ENCODE peak calls at places on chromosomes 2 and 18, in nine cellular contexts. One of them, this sample, is unnamed.

GRCh38 chr2:182890305-182890704 is 23.9 kb upstream of the FRZB start:
- DNase-seq in SK-N-SH: no peak
- DNase-seq in WERI-Rb-1: no peak
- DNase-seq in right lobe of liver: no peak
- DNase-seq in Calu3: no peak
- DNase-seq in endothelial cell of umbilical vein: no peak
- DNase-seq in dorsolateral prefrontal cortex: no peak
- DNase-seq in BE2C: no peak
- DNase-seq in IMR-90: no peak
- DNase-seq in this sample: no peak

GRCh38 chr2:176763871-176764404 is 448.7 kb upstream of the HNRNPA3 start:
- DNase-seq in SK-N-SH: no peak
- DNase-seq in WERI-Rb-1: peak; percentile 42
- DNase-seq in right lobe of liver: no peak
- DNase-seq in Calu3: no peak
- DNase-seq in endothelial cell of umbilical vein: no peak
- DNase-seq in dorsolateral prefrontal cortex: no peak
- DNase-seq in BE2C: no peak
- DNase-seq in IMR-90: no peak
- DNase-seq in this sample: no peak

GRCh38 chr2:236168110-236169067 is at the start of gene GBX2:
- DNase-seq in SK-N-SH: peak; percentile 91
- DNase-seq in WERI-Rb-1: peak; percentile 74
- DNase-seq in right lobe of liver: no peak
- DNase-seq in Calu3: peak; percentile 80
- DNase-seq in endothelial cell of umbilical vein: peak; percentile 92
- DNase-seq in dorsolateral prefrontal cortex: no peak
- DNase-seq in BE2C: peak; percentile 68
- DNase-seq in IMR-90: peak; percentile 17
- DNase-seq in this sample: peak; percentile 46

GRCh38 chr2:167758292-167758691 is 489.1 kb downstream of the STK39 start:
- DNase-seq in SK-N-SH: no peak
- DNase-seq in WERI-Rb-1: no peak
- DNase-seq in right lobe of liver: no peak
- DNase-seq in Calu3: no peak
- DNase-seq in endothelial cell of umbilical vein: no peak
- DNase-seq in dorsolateral prefrontal cortex: no peak
- DNase-seq in BE2C: no peak
- DNase-seq in IMR-90: no peak
- DNase-seq in this sample: no peak

GRCh38 chr18:26780520-26781325 is 84.8 kb downstream of the AQP4 start:
- DNase-seq in SK-N-SH: no peak
- DNase-seq in WERI-Rb-1: no peak
- DNase-seq in right lobe of liver: no peak
- DNase-seq in Calu3: no peak
- DNase-seq in endothelial cell of umbilical vein: no peak
- DNase-seq in dorsolateral prefrontal cortex: no peak
- DNase-seq in BE2C: no peak
- DNase-seq in IMR-90: no peak
- DNase-seq in this sample: no peak

GRCh38 chr2:68744517-68744916 is 9.9 kb downstream of the ARHGAP25 start:
- DNase-seq in SK-N-SH: no peak
- DNase-seq in WERI-Rb-1: no peak
- DNase-seq in right lobe of liver: no peak
- DNase-seq in Calu3: no peak
- DNase-seq in endothelial cell of umbilical vein: no peak
- DNase-seq in dorsolateral prefrontal cortex: no peak
- DNase-seq in BE2C: no peak
- DNase-seq in IMR-90: no peak
- DNase-seq in this sample: no peak

GRCh38 chr2:27085670-27086089 is 892 bp upstream of the KHK start:
- DNase-seq in SK-N-SH: peak; percentile 83
- DNase-seq in WERI-Rb-1: peak; percentile 88
- DNase-seq in right lobe of liver: peak; percentile 84
- DNase-seq in Calu3: peak; percentile 61
- DNase-seq in endothelial cell of umbilical vein: peak; percentile 78
- DNase-seq in dorsolateral prefrontal cortex: peak; percentile 87
- DNase-seq in BE2C: peak; percentile 67
- DNase-seq in IMR-90: peak; percentile 45
- DNase-seq in this sample: peak; percentile 66

GRCh38 chr2:148814143-148814852 is 60.7 kb upstream of the KIF5C start:
- DNase-seq in SK-N-SH: no peak
- DNase-seq in WERI-Rb-1: no peak
- DNase-seq in right lobe of liver: no peak
- DNase-seq in Calu3: peak; percentile 18
- DNase-seq in endothelial cell of umbilical vein: peak; percentile 29
- DNase-seq in dorsolateral prefrontal cortex: no peak
- DNase-seq in BE2C: no peak
- DNase-seq in IMR-90: peak; percentile 64
- DNase-seq in this sample: no peak

GRCh38 chr2:238441262-238442114 is 14.8 kb downstream of the ASB1 start:
- DNase-seq in SK-N-SH: peak; percentile 68
- DNase-seq in WERI-Rb-1: no peak
- DNase-seq in right lobe of liver: no peak
- DNase-seq in Calu3: no peak
- DNase-seq in endothelial cell of umbilical vein: peak; percentile 23
- DNase-seq in dorsolateral prefrontal cortex: no peak
- DNase-seq in BE2C: peak; percentile 51
- DNase-seq in IMR-90: peak; percentile 22
- DNase-seq in this sample: no peak

GRCh38 chr2:3737128-3737527 is 33.8 kb downstream of the DCDC2C start:
- DNase-seq in SK-N-SH: no peak
- DNase-seq in WERI-Rb-1: no peak
- DNase-seq in right lobe of liver: no peak
- DNase-seq in Calu3: no peak
- DNase-seq in endothelial cell of umbilical vein: no peak
- DNase-seq in dorsolateral prefrontal cortex: no peak
- DNase-seq in BE2C: no peak
- DNase-seq in IMR-90: no peak
- DNase-seq in this sample: no peak

GRCh38 chr18:46222710-46223360 is 118.7 kb downstream of the HAUS1 start:
- DNase-seq in SK-N-SH: no peak
- DNase-seq in WERI-Rb-1: no peak
- DNase-seq in right lobe of liver: no peak
- DNase-seq in Calu3: no peak
- DNase-seq in endothelial cell of umbilical vein: no peak
- DNase-seq in dorsolateral prefrontal cortex: no peak
- DNase-seq in BE2C: no peak
- DNase-seq in IMR-90: no peak
- DNase-seq in this sample: no peak

GRCh38 chr2:120920438-120920814 is 184.8 kb downstream of the GLI2 start:
- DNase-seq in SK-N-SH: no peak
- DNase-seq in WERI-Rb-1: no peak
- DNase-seq in right lobe of liver: no peak
- DNase-seq in Calu3: no peak
- DNase-seq in endothelial cell of umbilical vein: no peak
- DNase-seq in dorsolateral prefrontal cortex: no peak
- DNase-seq in BE2C: no peak
- DNase-seq in IMR-90: no peak
- DNase-seq in this sample: no peak

GRCh38 chr2:120923426-120923825 is 187.8 kb downstream of the GLI2 start:
- DNase-seq in SK-N-SH: no peak
- DNase-seq in WERI-Rb-1: no peak
- DNase-seq in right lobe of liver: no peak
- DNase-seq in Calu3: no peak
- DNase-seq in endothelial cell of umbilical vein: no peak
- DNase-seq in dorsolateral prefrontal cortex: no peak
- DNase-seq in BE2C: no peak
- DNase-seq in IMR-90: no peak
- DNase-seq in this sample: no peak

GRCh38 chr2:120922571-120923332 is 187.1 kb downstream of the GLI2 start:
- DNase-seq in SK-N-SH: no peak
- DNase-seq in WERI-Rb-1: no peak
- DNase-seq in right lobe of liver: no peak
- DNase-seq in Calu3: no peak
- DNase-seq in endothelial cell of umbilical vein: no peak
- DNase-seq in dorsolateral prefrontal cortex: no peak
- DNase-seq in BE2C: no peak
- DNase-seq in IMR-90: no peak
- DNase-seq in this sample: no peak

GRCh38 chr2:120919771-120920437 is 184.2 kb downstream of the GLI2 start:
- DNase-seq in SK-N-SH: no peak
- DNase-seq in WERI-Rb-1: no peak
- DNase-seq in right lobe of liver: no peak
- DNase-seq in Calu3: no peak
- DNase-seq in endothelial cell of umbilical vein: no peak
- DNase-seq in dorsolateral prefrontal cortex: no peak
- DNase-seq in BE2C: no peak
- DNase-seq in IMR-90: peak; percentile 76
- DNase-seq in this sample: no peak

DNA sequence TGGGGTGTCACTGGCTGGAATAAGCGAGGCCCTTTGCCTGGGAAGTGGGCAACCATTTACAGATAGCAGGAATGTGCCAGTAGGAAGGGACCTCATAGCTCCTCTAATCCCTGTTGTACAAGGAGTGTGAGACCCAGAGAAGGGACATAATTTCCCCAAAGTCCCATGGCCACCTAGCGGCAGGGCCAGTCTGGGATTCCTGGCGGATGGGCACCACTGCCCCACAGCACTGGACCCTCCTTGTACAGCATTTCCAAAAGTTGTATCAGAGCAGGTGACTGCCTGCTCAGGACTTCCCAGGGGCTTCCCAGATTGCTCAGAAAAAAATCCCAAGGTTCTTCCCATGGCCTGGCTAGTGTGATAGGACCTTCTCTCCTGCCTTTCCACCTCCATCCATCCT is 185.8 kb downstream of the GLI2 start:
- DNase-seq in SK-N-SH: no peak
- DNase-seq in WERI-Rb-1: no peak
- DNase-seq in right lobe of liver: no peak
- DNase-seq in Calu3: no peak
- DNase-seq in endothelial cell of umbilical vein: no peak
- DNase-seq in dorsolateral prefrontal cortex: no peak
- DNase-seq in BE2C: no peak
- DNase-seq in IMR-90: no peak
- DNase-seq in this sample: no peak
- TF ChIP-seq CTCF in SK-N-SH: no peak
- TF ChIP-seq CTCF in WERI-Rb-1: no peak
- TF ChIP-seq CTCF in right lobe of liver: no peak
- TF ChIP-seq CTCF in Calu3: no peak
- TF ChIP-seq CTCF in endothelial cell of umbilical vein: no peak
- TF ChIP-seq CTCF in dorsolateral prefrontal cortex: no peak
- TF ChIP-seq CTCF in BE2C: no peak
- TF ChIP-seq CTCF in IMR-90: no peak
- TF ChIP-seq CTCF in this sample: no peak

GRCh38 chr18:79988079-79988924 is at the start of gene TXNL4A:
- DNase-seq in SK-N-SH: peak; percentile 92
- DNase-seq in WERI-Rb-1: peak; percentile 90
- DNase-seq in right lobe of liver: peak; percentile 90
- DNase-seq in Calu3: peak; percentile 74
- DNase-seq in endothelial cell of umbilical vein: peak; percentile 88
- DNase-seq in dorsolateral prefrontal cortex: peak; percentile 91
- DNase-seq in BE2C: peak; percentile 78
- DNase-seq in IMR-90: peak; percentile 89
- DNase-seq in this sample: peak; percentile 93
- TF ChIP-seq CTCF in SK-N-SH: peak; percentile 40
- TF ChIP-seq CTCF in WERI-Rb-1: peak; percentile 56
- TF ChIP-seq CTCF in right lobe of liver: peak; percentile 42
- TF ChIP-seq CTCF in Calu3: no peak
- TF ChIP-seq CTCF in endothelial cell of umbilical vein: peak; percentile 45
- TF ChIP-seq CTCF in dorsolateral prefrontal cortex: peak; percentile 50
- TF ChIP-seq CTCF in BE2C: no peak
- TF ChIP-seq CTCF in IMR-90: peak; percentile 40
- TF ChIP-seq CTCF in this sample: peak; percentile 59

GRCh38 chr2:113406114-113406513 is 31.4 kb upstream of the ZNG1B start:
- DNase-seq in SK-N-SH: no peak
- DNase-seq in WERI-Rb-1: peak; percentile 82
- DNase-seq in right lobe of liver: no peak
- DNase-seq in Calu3: no peak
- DNase-seq in endothelial cell of umbilical vein: no peak
- DNase-seq in dorsolateral prefrontal cortex: no peak
- DNase-seq in BE2C: no peak
- DNase-seq in IMR-90: no peak
- DNase-seq in this sample: no peak

DNA sequence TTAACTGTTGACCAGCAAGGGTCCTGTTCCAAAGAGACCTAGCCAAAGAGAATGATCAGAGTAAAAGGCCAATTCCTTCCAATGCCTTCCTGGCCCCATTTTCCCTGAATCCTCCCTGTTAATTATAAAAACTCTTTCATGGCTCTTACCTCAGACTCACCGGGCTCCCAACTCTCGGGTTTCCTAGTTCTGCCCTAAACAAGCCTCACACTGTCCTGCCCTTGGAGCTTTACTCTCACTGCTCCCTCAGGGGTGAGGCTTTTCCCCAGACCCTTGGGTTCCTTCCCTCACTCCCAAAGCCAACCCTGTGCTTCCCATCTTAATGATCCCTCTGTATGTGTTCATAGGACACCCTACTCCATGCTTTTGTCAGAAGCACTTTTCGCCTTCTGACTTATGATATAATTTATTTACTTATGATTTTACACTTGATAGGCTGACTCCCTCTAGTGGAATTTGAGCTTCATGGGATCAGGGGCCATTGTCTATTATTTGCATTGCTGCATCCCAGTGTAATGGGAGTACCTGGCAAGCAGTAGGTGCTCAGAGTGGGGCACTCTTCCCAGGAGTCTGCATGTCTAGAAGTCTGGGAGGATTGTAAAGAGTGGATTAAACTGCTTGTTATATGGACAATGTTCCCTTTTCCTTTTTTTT is 29.9 kb upstream of the ZNG1B start:
- DNase-seq in SK-N-SH: no peak
- DNase-seq in WERI-Rb-1: no peak
- DNase-seq in right lobe of liver: no peak
- DNase-seq in Calu3: no peak
- DNase-seq in endothelial cell of umbilical vein: no peak
- DNase-seq in dorsolateral prefrontal cortex: no peak
- DNase-seq in BE2C: no peak
- DNase-seq in IMR-90: peak; percentile 13
- DNase-seq in this sample: no peak
- TF ChIP-seq CTCF in SK-N-SH: peak; percentile 35
- TF ChIP-seq CTCF in WERI-Rb-1: peak; percentile 19
- TF ChIP-seq CTCF in right lobe of liver: peak; percentile 31
- TF ChIP-seq CTCF in Calu3: no peak
- TF ChIP-seq CTCF in endothelial cell of umbilical vein: peak; percentile 4
- TF ChIP-seq CTCF in dorsolateral prefrontal cortex: no peak
- TF ChIP-seq CTCF in BE2C: no peak
- TF ChIP-seq CTCF in IMR-90: peak; percentile 16
- TF ChIP-seq CTCF in this sample: no peak

DNA sequence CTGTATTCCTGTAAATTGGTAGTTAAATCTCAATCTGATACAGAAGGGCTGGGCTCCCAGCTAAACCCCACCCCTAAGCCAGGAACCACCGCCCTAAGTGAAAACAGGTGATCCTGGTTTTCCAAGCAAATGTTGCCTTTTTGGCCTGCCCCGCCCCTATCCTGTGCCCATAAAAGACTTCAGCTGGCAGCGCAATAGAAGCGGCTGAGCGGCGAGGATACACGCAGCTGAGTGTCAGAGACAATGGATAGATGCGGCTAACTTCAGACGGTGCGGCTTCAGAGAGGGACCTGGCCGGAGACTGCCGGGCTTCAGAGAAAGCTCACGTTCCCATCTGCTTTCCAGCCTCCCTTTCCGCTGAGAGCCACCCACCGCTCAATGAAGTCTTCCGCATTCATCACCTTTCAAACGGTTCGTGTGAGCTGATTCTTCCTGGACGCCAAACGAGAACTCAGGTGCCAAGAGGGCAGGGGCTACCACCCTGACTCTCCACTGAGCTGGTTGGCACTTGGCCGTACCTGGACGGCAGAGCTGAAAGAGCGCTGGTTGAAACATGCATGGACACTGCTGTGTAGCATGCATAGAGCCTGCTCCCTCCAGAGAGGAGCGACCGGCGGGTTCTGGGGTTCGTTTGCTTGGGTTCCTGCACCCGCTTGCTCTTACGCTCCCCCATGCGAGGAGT is 49.5 kb upstream of the POLE4 start:
- DNase-seq in SK-N-SH: peak; percentile 39
- DNase-seq in WERI-Rb-1: no peak
- DNase-seq in right lobe of liver: no peak
- DNase-seq in Calu3: peak; percentile 32
- DNase-seq in endothelial cell of umbilical vein: no peak
- DNase-seq in dorsolateral prefrontal cortex: no peak
- DNase-seq in BE2C: no peak
- DNase-seq in IMR-90: no peak
- DNase-seq in this sample: no peak
- TF ChIP-seq CTCF in SK-N-SH: no peak
- TF ChIP-seq CTCF in WERI-Rb-1: no peak
- TF ChIP-seq CTCF in right lobe of liver: no peak
- TF ChIP-seq CTCF in Calu3: no peak
- TF ChIP-seq CTCF in endothelial cell of umbilical vein: no peak
- TF ChIP-seq CTCF in dorsolateral prefrontal cortex: no peak
- TF ChIP-seq CTCF in BE2C: no peak
- TF ChIP-seq CTCF in IMR-90: no peak
- TF ChIP-seq CTCF in this sample: no peak